ENCODE peak calls at places on chromosomes 1 and 21, in four cellular contexts. A is GM12878, U is HepG2, D is H1. L is an unnamed sample.

GRCh38 chr1:151343587-151343986 is 3.5 kb downstream of the RFX5 start:
- DNase-seq in A (no peak), U (no peak), D (no peak), L (no peak)

GRCh38 chr1:43366179-43366578 is 1.6 kb downstream of the ELOVL1 start:
- DNase-seq in A (no peak), U (no peak), D (no peak), L (no peak)

GRCh38 chr1:206826409-206826808 is 39.0 kb upstream of the IL20 start:
- DNase-seq in A (no peak), U (no peak), D (no peak), L (no peak)

GRCh38 chr1:205565799-205566198 is 61.3 kb downstream of the CDK18 start:
- DNase-seq in A (no peak), U (no peak), D (no peak), L (no peak)

GRCh38 chr1:56151402-56151801 is 428.0 kb downstream of the PLPP3 start:
- DNase-seq in A (no peak), U (no peak), D (no peak), L (no peak)

GRCh38 chr1:36540056-36540455 is 57.3 kb upstream of the CSF3R start:
- DNase-seq in A (no peak), U (no peak), D (no peak), L (no peak)

GRCh38 chr1:107682467-107682866 is 282.5 kb downstream of the VAV3 start:
- DNase-seq in A (no peak), U (no peak), D (no peak), L (no peak)

GRCh38 chr21:41246808-41247207 is 69.8 kb upstream of the FAM3B start:
- DNase-seq in A (no peak), U (no peak), D (no peak), L (no peak)

GRCh38 chr1:41773144-41773571 is 145.6 kb downstream of the HIVEP3 start:
- DNase-seq in A (no peak), U (no peak), D (no peak), L (no peak)

GRCh38 chr21:42230636-42231035 is 11.7 kb downstream of the ABCG1 start:
- DNase-seq in A (no peak), U (no peak), D (no peak), L (no peak)

GRCh38 chr1:243957141-243957540 is 93.9 kb upstream of the ZBTB18 start:
- DNase-seq in A (no peak), U (no peak), D (no peak), L (no peak)

GRCh38 chr1:60160141-60160540 is 86.6 kb upstream of the C1orf87 start:
- DNase-seq in A (no peak), U (no peak), D (no peak), L (no peak)

GRCh38 chr1:115320368-115320767 is 17.7 kb downstream of the NGF start:
- DNase-seq in A (no peak), U (no peak), D (no peak), L (no peak)

GRCh38 chr1:33137800-33138199 is 44.0 kb downstream of the TRIM62 start:
- DNase-seq in A (no peak), U (peak), D (no peak), L (peak)

DNA sequence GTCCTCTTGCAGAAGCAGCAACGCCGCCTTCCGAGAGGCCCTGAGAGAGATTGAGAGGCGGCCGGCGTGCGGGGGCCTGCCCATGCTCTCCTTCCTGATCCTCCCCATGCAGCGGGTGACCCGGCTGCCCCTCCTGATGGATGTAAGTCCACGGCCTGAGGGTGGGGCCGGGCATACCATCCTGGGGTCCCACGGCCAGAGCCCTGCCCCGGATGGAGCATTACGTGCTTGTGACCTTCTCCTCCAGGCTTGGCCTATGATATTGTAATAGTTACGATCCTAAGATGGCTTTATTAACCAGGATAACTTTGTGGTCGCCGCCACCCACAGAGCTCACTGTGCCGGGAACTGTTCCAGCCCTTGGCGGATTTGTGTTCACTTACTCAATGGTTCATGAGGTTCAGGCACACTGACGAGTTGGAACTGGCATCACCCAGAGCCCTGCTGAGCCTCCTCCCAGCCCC is 18.9 kb downstream of the ARHGEF16 start:
- DNase-seq in A (no peak), U (no peak), D (no peak), L (no peak)
- TF ChIP-seq POLR2AphosphoS5 in A (no peak), U (no peak), D (no peak), L (no peak)

GRCh38 chr1:40532844-40533424 is 1.5 kb downstream of the ZNF684 start:
- DNase-seq in A (peak), U (peak), D (no peak), L (peak)
- TF ChIP-seq TCF12 in A (no peak), U (no peak), D (no peak), L (no peak)

GRCh38 chr1:111110197-111110899 is 29.5 kb downstream of the DRAM2 start:
- DNase-seq in A (no peak), U (peak), D (no peak), L (no peak)

GRCh38 chr1:111099289-111099688 is 40.6 kb downstream of the DRAM2 start:
- DNase-seq in A (no peak), U (peak), D (no peak), L (no peak)

GRCh38 chr1:111101854-111102642 is 37.8 kb downstream of the DRAM2 start:
- DNase-seq in A (no peak), U (no peak), D (no peak), L (no peak)

GRCh38 chr1:111104981-111105380 is 34.9 kb downstream of the DRAM2 start:
- DNase-seq in A (no peak), U (peak), D (no peak), L (no peak)
- TF ChIP-seq POLR2AphosphoS5 in A (no peak), U (no peak), D (no peak), L (no peak)

GRCh38 chr1:172723251-172723650 is 64.3 kb downstream of the FASLG start:
- DNase-seq in A (no peak), U (no peak), D (no peak), L (no peak)

GRCh38 chr1:172720325-172720724 is 61.4 kb downstream of the FASLG start:
- DNase-seq in A (no peak), U (no peak), D (no peak), L (no peak)

GRCh38 chr1:172719694-172720138 is 60.8 kb downstream of the FASLG start:
- DNase-seq in A (no peak), U (peak), D (no peak), L (peak)

GRCh38 chr1:172717722-172718455 is 59.0 kb downstream of the FASLG start:
- DNase-seq in A (no peak), U (peak), D (no peak), L (no peak)

DNA sequence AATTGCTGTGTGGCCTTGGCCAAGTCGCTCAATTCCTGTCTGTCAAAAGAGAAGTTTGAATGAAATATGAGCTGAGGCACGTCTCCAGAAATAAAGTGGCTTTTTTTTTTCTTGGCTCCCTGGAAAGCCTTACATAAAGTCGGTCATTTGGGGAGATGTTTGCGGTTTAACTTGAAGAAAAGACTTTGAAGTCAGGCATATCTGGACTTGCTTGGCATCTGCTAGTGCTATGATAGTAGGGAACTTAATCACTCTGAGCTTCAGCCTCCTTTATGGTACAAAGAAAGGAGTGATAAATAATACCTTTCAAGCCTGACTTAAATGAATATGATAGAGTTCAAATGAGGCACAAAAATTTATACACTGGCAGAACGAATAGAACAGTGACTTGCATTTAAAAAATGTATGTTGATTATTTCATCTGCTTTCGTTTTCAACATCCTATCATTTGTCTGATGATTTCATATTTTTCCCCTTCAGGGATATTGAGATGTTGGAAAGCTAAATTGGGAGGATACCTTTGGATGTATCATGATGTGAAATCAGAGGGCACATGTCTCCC is 60.2 kb downstream of the FASLG start:
- DNase-seq in A (no peak), U (no peak), D (no peak), L (no peak)
- TF ChIP-seq TCF12 in A (no peak), U (no peak), D (no peak), L (no peak)

GRCh38 chr1:53946252-53947171 is at the start of gene LRRC42:
- DNase-seq in A (no peak), U (no peak), D (peak), L (peak)
- TF ChIP-seq POLR2AphosphoS5 in A (no peak), U (no peak), D (no peak), L (no peak)

DNA sequence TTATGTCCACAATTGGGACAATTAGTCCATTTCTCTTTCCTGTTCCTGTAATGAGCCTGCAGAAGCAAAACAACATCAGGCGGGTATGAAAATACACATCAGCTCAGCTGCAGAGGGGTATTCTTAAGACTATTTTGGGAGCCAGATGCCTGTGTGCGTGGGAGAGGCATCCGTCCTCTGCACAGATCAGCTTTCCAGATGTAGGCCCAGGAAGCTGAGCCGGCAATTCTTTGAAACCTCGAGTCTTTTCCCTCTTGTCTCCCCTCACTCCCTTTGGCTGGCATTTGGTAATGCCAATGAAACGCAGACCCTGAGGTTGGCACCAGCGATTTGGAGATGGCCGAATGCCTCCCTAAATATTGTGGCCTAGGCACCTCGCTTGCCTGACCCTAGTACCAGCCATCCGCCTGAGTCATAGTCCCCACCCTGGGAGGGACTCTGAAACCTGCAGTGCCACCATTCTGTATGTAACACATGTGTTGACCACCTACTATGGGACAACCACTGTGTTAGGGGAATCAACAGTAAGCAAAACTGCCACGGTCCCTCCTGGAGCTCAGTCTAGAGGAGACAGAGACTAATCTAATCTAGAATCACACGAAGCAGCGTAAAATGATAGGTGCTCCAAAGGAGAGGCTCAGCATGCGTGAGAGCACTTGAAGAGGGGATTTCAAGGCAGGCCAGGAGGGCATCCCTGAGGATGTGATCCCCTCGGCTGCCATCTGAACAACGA is 603.0 kb downstream of the MATN1 start:
- DNase-seq in A (no peak), U (no peak), D (no peak), L (no peak)
- TF ChIP-seq TCF12 in A (no peak), U (no peak), D (no peak), L (no peak)

DNA sequence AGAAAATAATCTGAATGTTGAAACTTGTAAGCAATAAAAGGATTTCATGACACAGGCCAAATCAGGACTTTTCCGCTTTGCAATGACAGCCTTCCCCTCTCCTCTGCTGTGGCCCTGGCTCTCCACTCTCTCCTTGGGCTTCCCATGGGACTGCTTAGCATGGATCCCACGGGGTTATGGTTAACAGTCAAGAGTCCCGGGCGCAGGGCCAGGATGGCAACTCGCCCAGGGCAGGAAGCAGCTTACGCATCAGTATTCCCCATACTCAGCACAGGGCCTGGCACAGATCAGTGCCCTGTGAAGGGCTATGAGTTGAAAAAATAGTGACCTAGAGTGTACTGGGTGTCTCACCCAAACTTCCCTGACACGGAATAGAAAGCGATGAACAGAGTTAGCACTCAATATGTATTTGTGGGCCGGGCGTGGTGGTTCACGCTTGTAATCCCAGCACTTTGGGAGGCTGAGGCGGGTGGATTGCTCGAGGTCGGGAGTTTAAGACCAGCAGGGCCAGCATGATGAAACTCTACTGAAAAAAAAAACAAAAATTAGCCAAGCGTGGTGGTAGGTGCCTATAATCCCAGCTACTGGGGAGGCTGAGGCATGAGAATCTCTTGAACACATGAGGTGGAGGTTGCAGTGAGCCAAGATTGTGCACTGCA is 29.1 kb upstream of the GRHL3 start:
- DNase-seq in A (no peak), U (no peak), D (no peak), L (peak)
- TF ChIP-seq POLR2AphosphoS5 in A (no peak), U (no peak), D (no peak), L (no peak)

GRCh38 chr1:156112276-156113137 is 2.0 kb upstream of the LMNA start:
- DNase-seq in A (no peak), U (no peak), D (no peak), L (no peak)
- TF ChIP-seq TCF12 in A (no peak), U (no peak), D (no peak), L (no peak)

DNA sequence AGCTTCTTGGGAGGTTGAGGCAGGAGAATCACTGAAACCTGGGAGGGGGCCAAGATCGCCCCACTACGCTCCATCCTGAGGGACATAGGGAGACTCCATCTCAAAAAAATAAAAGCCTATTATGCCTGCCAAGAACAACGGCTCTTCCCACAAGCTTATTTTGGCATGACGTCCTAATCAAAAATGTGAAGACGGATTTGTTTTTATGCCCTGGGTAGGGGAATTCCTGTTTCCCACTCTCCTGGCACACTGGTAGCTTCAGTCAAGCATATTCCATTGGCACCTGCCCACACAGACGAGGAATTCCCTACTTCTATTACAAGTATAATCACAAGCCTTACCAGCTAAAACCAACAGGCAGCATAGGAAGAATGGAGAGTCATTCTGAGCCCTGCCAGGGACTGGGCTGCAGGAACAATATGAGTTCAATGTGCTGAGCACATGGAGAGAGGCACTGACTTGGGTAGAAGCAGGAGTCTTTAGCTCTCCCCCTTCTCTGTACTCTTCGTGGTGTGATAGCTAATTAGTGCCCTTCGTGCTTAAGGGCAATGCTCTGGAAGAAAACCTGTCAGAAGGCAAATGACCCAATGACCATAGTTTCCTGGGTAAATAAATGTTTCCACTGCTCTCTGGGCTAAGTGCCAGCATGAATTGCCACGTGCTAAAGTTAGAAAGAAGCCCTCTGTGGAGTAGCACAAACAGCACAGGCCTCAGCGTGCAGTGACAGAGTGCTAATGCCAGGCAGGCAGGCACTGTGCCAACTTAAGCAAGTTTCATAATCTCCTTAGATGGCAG is 16.8 kb downstream of the TNFSF4 start:
- DNase-seq in A (peak), U (peak), D (no peak), L (no peak)
- TF ChIP-seq POLR2AphosphoS5 in A (no peak), U (no peak), D (no peak), L (no peak)